ENCODE peak calls at places on chromosomes 16 and 17, in eight cellular contexts. L, Q, V, S, C, Y, N and K are unnamed samples.

GRCh38 chr17:81034779-81035388 is at the start of gene BAIAP2:
- DNase-seq in Q (peak; percentile 97), V (peak; percentile 97), L (peak; percentile 70), C (peak; percentile 97), S (peak; percentile 98), N (peak; percentile 77), Y (peak; percentile 97), K (peak; percentile 93)

GRCh38 chr16:50771366-50771765 is 29.5 kb downstream of the CYLD start:
- DNase-seq in S (no peak), Q (no peak), N (no peak), V (no peak), L (no peak), C (no peak), Y (no peak), K (no peak)

GRCh38 chr17:4485676-4486646 is 12.7 kb upstream of the SPNS2 start:
- DNase-seq in V (peak; percentile 91), N (no peak), Q (no peak), Y (no peak), C (no peak), L (no peak), S (no peak), K (no peak)

GRCh38 chr17:76568771-76569170 is 16.9 kb downstream of the ST6GALNAC2 start:
- DNase-seq in L (no peak), Q (no peak), S (no peak), N (no peak), Y (no peak), C (no peak), V (peak; percentile 69), K (no peak)

GRCh38 chr17:82012482-82013295 is 10.0 kb downstream of the CENPX start:
- DNase-seq in S (no peak), Q (peak; percentile 85), N (no peak), V (no peak), C (no peak), Y (no peak), L (no peak), K (no peak)

GRCh38 chr17:29143894-29144293 is 36.3 kb downstream of the MYO18A start:
- DNase-seq in S (no peak), L (no peak), V (no peak), Q (no peak), N (no peak), C (no peak), Y (no peak), K (no peak)

GRCh38 chr17:4199818-4200402 is 56.9 kb downstream of the CYB5D2 start:
- DNase-seq in V (no peak), Q (no peak), Y (no peak), L (no peak), N (no peak), S (no peak), C (peak; percentile 56), K (no peak)

GRCh38 chr17:74362811-74363498 is 1.3 kb upstream of the BTBD17 start:
- DNase-seq in Y (no peak), V (no peak), N (no peak), C (no peak), L (no peak), S (no peak), Q (no peak), K (peak; percentile 46)

GRCh38 chr17:30239089-30239462 is 3.6 kb upstream of the SLC6A4 start:
- DNase-seq in Q (no peak), C (no peak), L (no peak), S (no peak), Y (no peak), V (peak; percentile 6), N (no peak), K (no peak)

GRCh38 chr16:2785101-2785991 is 2.0 kb downstream of the PRSS33 start:
- DNase-seq in S (no peak), Y (peak; percentile 14), Q (peak; percentile 76), V (peak; percentile 80), L (no peak), C (no peak), N (no peak), K (no peak)

GRCh38 chr16:77711775-77712174 is 10.5 kb upstream of the NUDT7 start:
- DNase-seq in Y (no peak), C (no peak), S (no peak), L (no peak), V (no peak), N (no peak), Q (no peak), K (no peak)

GRCh38 chr16:55929184-55929583 is 54.0 kb upstream of the CES5A start:
- DNase-seq in V (no peak), Q (no peak), N (no peak), C (no peak), L (no peak), S (no peak), Y (no peak), K (no peak)

GRCh38 chr17:74842599-74843351 is 16.9 kb downstream of the GRIN2C start:
- DNase-seq in N (no peak), C (peak; percentile 73), Y (peak; percentile 77), L (no peak), V (no peak), S (peak; percentile 62), Q (peak; percentile 90), K (peak; percentile 68)

GRCh38 chr16:9332574-9333148 is 241.2 kb downstream of the HAPSTR1 start:
- DNase-seq in S (no peak), L (no peak), V (no peak), C (no peak), N (no peak), Y (no peak), Q (no peak), K (no peak)

GRCh38 chr16:72677662-72678447 is 370.1 kb downstream of the ZFHX3 start:
- DNase-seq in Q (no peak), S (no peak), L (no peak), N (no peak), V (no peak), Y (no peak), C (no peak), K (no peak)

GRCh38 chr16:50677351-50677750 is 3.8 kb downstream of the SNX20 start:
- DNase-seq in C (no peak), V (peak; percentile 73), Y (no peak), N (no peak), S (no peak), Q (no peak), L (no peak), K (no peak)

GRCh38 chr17:10171581-10171981 is 26.8 kb downstream of the GAS7 start:
- DNase-seq in S (no peak), L (no peak), N (no peak), C (peak; percentile 71), Y (no peak), Q (no peak), V (no peak), K (no peak)

GRCh38 chr17:9044796-9045470 is 23.6 kb downstream of the NTN1 start:
- DNase-seq in L (no peak), V (no peak), Q (no peak), S (no peak), Y (no peak), N (no peak), C (no peak), K (no peak)
- H3K27ac ChIP-seq in L (no peak overlapping the region), V (no peak overlapping the region), Q (no peak overlapping the region), S (no peak overlapping the region), Y (no peak overlapping the region), N (no peak overlapping the region), C (no peak overlapping the region), K (no peak overlapping the region)

GRCh38 chr17:49738456-49739163 is 25.3 kb downstream of the FAM117A start:
- DNase-seq in S (no peak), C (no peak), Y (peak; percentile 38), N (no peak), Q (no peak), V (peak; percentile 79), L (no peak), K (no peak)
- H3K27ac ChIP-seq in S (no peak overlapping the region), C (peak overlapping the region; percentile 72), Y (no peak overlapping the region), N (no peak overlapping the region), Q (peak overlapping the region; percentile 95), V (peak overlapping the region; percentile 95), L (peak overlapping the region; percentile 34), K (no peak overlapping the region)

GRCh38 chr16:67897231-67897630 is 4.2 kb downstream of the PSKH1 start:
- DNase-seq in V (no peak), L (peak; percentile 78), C (peak; percentile 51), Q (no peak), Y (no peak), N (no peak), S (peak; percentile 42), K (no peak)
- H3K27ac ChIP-seq in V (peak overlapping the region; percentile 66), L (peak overlapping the region; percentile 87), C (no peak overlapping the region), Q (peak overlapping the region; percentile 41), Y (peak overlapping the region; percentile 56), N (no peak overlapping the region), S (no peak overlapping the region), K (peak overlapping the region; percentile 21)

DNA sequence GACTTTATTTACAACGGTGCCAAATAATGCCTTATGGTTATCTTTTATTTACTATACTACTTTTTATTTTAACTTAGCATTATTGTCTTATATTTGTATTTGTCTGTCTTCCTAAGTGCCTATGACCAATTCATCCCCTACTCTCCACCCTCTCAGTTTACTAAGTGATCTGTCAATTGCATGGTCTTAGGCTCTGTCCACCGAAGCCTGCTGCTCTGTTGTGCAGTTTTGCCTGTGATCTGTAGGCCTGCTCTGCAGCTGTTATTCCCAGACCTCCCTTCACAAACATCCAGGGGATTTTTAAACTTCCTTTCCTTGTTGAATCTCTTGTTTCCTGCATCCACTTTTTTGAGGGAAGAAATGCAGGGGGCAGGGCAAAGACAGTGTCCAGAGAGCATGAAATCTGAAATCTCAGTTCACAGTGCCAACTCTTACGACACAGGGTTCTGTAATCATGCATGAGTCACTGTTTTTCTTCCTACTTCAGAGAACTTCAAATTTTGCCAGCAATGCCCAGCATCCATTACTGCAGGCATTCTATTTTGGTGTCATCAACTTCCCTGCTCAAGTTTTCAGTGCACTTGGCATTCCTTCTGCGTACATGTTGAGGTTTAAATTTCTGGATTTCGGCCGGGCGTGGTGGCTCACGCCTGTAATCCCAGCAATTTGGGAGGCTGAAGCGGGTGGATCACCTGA is 11.4 kb downstream of the SLFN5 start:
- DNase-seq in V (no peak), S (peak; percentile 73), L (peak; percentile 56), Q (no peak), C (peak; percentile 98), Y (peak; percentile 91), N (no peak), K (no peak)
- H3K27ac ChIP-seq in V (peak overlapping the region; percentile 78), S (no peak overlapping the region), L (peak overlapping the region; percentile 69), Q (peak overlapping the region; percentile 59), C (no peak overlapping the region), Y (peak overlapping the region; percentile 78), N (no peak overlapping the region), K (no peak overlapping the region)

GRCh38 chr17:42026821-42027539 is 7.1 kb downstream of the NKIRAS2 start:
- DNase-seq in C (no peak), S (no peak), Q (no peak), L (no peak), N (no peak), V (peak; percentile 64), Y (no peak), K (no peak)

GRCh38 chr17:42019509-42020404 is at the start of gene NKIRAS2:
- DNase-seq in Y (peak; percentile 95), S (peak; percentile 94), V (peak; percentile 100), L (peak; percentile 67), C (peak; percentile 94), Q (peak; percentile 100), N (peak; percentile 72), K (peak; percentile 37)

GRCh38 chr17:42027540-42027889 is 7.6 kb downstream of the NKIRAS2 start:
- DNase-seq in Y (no peak), V (peak; percentile 52), S (no peak), N (no peak), L (no peak), Q (no peak), C (no peak), K (no peak)

GRCh38 chr17:42025191-42025579 is 5.3 kb downstream of the NKIRAS2 start:
- DNase-seq in Y (no peak), C (no peak), V (peak; percentile 70), N (no peak), S (no peak), Q (no peak), L (no peak), K (no peak)

GRCh38 chr17:42023524-42024349 is 3.8 kb downstream of the NKIRAS2 start:
- DNase-seq in S (no peak), Q (peak; percentile 90), N (no peak), V (peak; percentile 82), L (no peak), Y (peak; percentile 52), C (peak; percentile 54), K (no peak)
- H3K27ac ChIP-seq in S (no peak overlapping the region), Q (peak overlapping the region; percentile 93), N (no peak overlapping the region), V (peak overlapping the region; percentile 80), L (peak overlapping the region; percentile 37), Y (peak overlapping the region; percentile 60), C (no peak overlapping the region), K (peak overlapping the region; percentile 68)